ENCODE peak calls at places on chromosomes 4 and X, in five cellular contexts. H, G, Q, J and W are unnamed samples.

GRCh38 chr4:129232627-129233337 is 136.8 kb downstream of the C4orf33 start:
- DNase-seq in H (peak; percentile 15), G (no peak), Q (no peak), J (no peak), W (no peak)

GRCh38 chr4:141410839-141411238 is 190.1 kb downstream of the ZNF330 start:
- DNase-seq in H (no peak), G (no peak), Q (no peak), J (no peak), W (peak; percentile 38)

GRCh38 chr4:165364452-165365080 is 14.2 kb upstream of the CPE start:
- DNase-seq in H (no peak), G (no peak), Q (no peak), J (no peak), W (no peak)

GRCh38 chrX:40098264-40099045 is 697 bp upstream of the BCOR start:
- DNase-seq in H (peak; percentile 65), G (peak; percentile 72), Q (peak; percentile 56), J (no peak), W (no peak)

GRCh38 chr4:6257243-6258025 is 12.2 kb upstream of the WFS1 start:
- DNase-seq in H (no peak), G (peak; percentile 40), Q (no peak), J (no peak), W (no peak)

GRCh38 chrX:38375888-38376287 is 23.5 kb downstream of the OTC start:
- DNase-seq in H (peak; percentile 16), G (peak; percentile 60), Q (peak; percentile 17), J (no peak), W (no peak)

GRCh38 chrX:23292979-23293651 is 41.5 kb upstream of the PTCHD1 start:
- DNase-seq in H (peak; percentile 26), G (peak; percentile 3), Q (no peak), J (no peak), W (no peak)

GRCh38 chrX:24999501-24999900 is 16.3 kb downstream of the ARX start:
- DNase-seq in H (no peak), G (no peak), Q (no peak), J (no peak), W (no peak)

GRCh38 chr4:173167793-173168395 is 717 bp upstream of the GALNT7 start:
- DNase-seq in H (peak; percentile 42), G (peak; percentile 73), Q (peak; percentile 34), J (no peak), W (no peak)

GRCh38 chrX:78712381-78712780 is 35.1 kb upstream of the LPAR4 start:
- DNase-seq in H (no peak), G (no peak), Q (no peak), J (no peak), W (no peak)

GRCh38 chr4:158821228-158822009 is 52.6 kb downstream of the FNIP2 start:
- DNase-seq in H (no peak), G (no peak), Q (no peak), J (no peak), W (no peak)

GRCh38 chr4:99471896-99472295 is 36.8 kb upstream of the ADH7 start:
- DNase-seq in H (no peak), G (no peak), Q (no peak), J (no peak), W (no peak)

GRCh38 chrX:23844502-23845138 is 61.6 kb downstream of the SAT1 start:
- DNase-seq in H (peak; percentile 10), G (no peak), Q (no peak), J (no peak), W (no peak)

DNA sequence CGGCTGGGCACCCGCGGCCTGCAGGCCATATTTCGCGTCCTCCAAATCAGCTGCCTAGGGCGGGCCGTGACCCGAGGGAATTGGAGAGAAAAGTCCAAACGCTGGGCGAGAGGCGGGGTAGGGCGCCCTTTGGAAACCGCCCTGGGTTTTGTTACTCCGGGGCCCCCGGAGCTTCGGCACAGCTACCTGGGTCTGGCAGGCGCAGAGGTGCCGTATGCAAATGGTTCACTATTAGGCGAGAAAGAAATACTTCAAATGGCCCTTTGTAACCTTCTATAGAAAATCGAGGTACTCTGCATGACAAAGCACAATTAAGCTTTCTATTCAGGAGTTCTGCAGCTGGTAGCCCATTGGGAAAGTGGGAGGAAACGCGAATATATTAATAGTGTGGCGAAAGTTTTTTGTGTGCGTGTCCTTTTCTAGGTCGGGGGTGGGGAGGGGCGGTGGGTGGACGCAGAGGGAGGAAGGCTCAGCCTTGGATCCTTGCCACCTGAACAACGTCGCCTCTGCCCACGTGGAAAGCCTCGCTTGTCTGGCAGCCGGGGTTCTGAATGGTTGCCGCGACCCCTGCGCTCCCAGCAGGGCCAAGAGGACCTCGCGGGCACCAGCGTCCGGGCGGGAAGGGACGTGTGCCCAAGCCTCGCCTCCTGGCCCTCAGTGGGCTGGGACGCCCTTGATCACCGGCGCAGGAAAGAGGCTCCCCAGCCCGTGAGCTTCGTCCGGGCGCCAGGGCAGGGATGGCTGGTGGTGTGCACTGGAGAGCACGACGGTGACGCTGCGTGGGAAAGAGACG is 9.5 kb downstream of the GSX2 start:
- DNase-seq in H (no peak), G (peak; percentile 86), Q (no peak), J (no peak), W (no peak)
- H3K4me3 ChIP-seq in H (no peak overlapping the region), G (peak overlapping the region; percentile 51), Q (peak overlapping the region; percentile 30), J (no peak overlapping the region), W (no peak overlapping the region)

GRCh38 chr4:108607426-108607825 is 12.9 kb upstream of the RPL34 start:
- DNase-seq in H (no peak), G (no peak), Q (no peak), J (no peak), W (no peak)

DNA sequence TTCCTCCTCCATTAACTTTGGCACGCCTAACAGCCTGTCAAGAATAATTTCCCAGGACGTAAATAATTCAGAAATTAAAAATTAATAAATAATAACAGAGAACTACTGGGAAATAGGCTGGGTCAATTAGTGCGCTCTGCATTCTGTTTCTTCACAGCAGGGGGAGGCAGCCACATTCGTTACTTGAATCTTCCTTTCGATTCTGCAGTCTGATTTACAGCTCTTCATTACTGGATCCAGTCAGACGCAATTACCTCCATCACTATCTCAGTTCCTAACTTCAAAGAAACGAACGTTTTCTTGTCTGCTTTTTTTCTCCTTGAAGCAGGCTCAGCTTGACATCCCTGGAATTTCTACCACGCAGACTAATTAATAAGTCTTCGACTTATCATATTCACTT is 9.0 kb upstream of the RPL34 start:
- DNase-seq in H (no peak), G (no peak), Q (peak; percentile 20), J (no peak), W (no peak)
- TF ChIP-seq CTCF in H (peak; percentile 29), G (no peak), Q (peak; percentile 39), J (peak; percentile 10), W (peak; percentile 15)

DNA sequence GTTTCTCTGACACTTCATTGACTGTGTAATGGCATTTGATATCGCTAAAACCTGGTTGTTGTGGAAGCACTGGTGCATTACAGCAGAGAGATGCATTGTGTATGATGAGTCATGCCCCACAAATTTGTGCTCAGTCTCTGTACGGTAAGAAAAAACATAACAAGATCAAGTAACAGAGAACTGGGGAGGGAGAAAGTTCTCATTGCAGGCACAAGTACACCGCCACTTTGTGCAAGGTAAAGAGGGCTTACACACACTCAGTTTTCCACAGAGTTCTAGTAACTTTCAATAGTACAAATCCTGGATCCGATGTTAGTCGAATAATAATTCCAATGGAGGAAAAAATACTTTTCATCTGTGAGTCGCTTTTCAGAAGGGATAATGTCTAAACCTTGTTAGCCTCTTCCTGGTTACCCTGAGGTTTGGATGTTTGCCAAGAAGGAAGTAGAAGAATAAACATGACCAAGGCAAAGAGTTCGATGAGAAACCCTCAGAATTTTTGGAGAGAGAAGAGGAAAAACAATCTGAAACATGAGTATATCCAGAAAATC is 512.5 kb upstream of the SLIT2 start:
- DNase-seq in H (no peak), G (no peak), Q (peak; percentile 11), J (peak; percentile 89), W (peak; percentile 52)
- H3K4me3 ChIP-seq in H (no peak overlapping the region), G (no peak overlapping the region), Q (no peak overlapping the region), J (no peak overlapping the region), W (no peak overlapping the region)

GRCh38 chr4:3663791-3664190 is 102.4 kb upstream of the ADRA2C start:
- DNase-seq in H (no peak), G (no peak), Q (no peak), J (no peak), W (no peak)

GRCh38 chr4:3667258-3667657 is 98.9 kb upstream of the ADRA2C start:
- DNase-seq in H (no peak), G (no peak), Q (no peak), J (no peak), W (no peak)

GRCh38 chr4:3668825-3669552 is 97.2 kb upstream of the ADRA2C start:
- DNase-seq in H (no peak), G (peak; percentile 47), Q (no peak), J (no peak), W (no peak)

GRCh38 chr4:3665360-3665891 is 100.8 kb upstream of the ADRA2C start:
- DNase-seq in H (no peak), G (no peak), Q (no peak), J (no peak), W (no peak)

GRCh38 chr4:3666263-3666662 is 99.9 kb upstream of the ADRA2C start:
- DNase-seq in H (no peak), G (no peak), Q (no peak), J (no peak), W (no peak)
- TF ChIP-seq CTCF in H (no peak), G (no peak), Q (no peak), J (no peak), W (no peak)

GRCh38 chr4:121978169-121978516 is 26.3 kb upstream of the TRPC3 start:
- DNase-seq in H (no peak), G (no peak), Q (no peak), J (no peak), W (no peak)
- H3K4me3 ChIP-seq in H (no peak overlapping the region), G (no peak overlapping the region), Q (no peak overlapping the region), J (no peak overlapping the region), W (no peak overlapping the region)

GRCh38 chr4:102623622-102624021 is 122.5 kb downstream of the NFKB1 start:
- DNase-seq in H (peak; percentile 60), G (peak; percentile 57), Q (peak; percentile 25), J (peak; percentile 56), W (no peak)

GRCh38 chr4:102616661-102617060 is 115.5 kb downstream of the NFKB1 start:
- DNase-seq in H (peak; percentile 58), G (peak; percentile 77), Q (no peak), J (no peak), W (no peak)

GRCh38 chr4:102625232-102625930 is 124.2 kb downstream of the NFKB1 start:
- DNase-seq in H (peak; percentile 26), G (peak; percentile 52), Q (peak; percentile 34), J (no peak), W (no peak)

DNA sequence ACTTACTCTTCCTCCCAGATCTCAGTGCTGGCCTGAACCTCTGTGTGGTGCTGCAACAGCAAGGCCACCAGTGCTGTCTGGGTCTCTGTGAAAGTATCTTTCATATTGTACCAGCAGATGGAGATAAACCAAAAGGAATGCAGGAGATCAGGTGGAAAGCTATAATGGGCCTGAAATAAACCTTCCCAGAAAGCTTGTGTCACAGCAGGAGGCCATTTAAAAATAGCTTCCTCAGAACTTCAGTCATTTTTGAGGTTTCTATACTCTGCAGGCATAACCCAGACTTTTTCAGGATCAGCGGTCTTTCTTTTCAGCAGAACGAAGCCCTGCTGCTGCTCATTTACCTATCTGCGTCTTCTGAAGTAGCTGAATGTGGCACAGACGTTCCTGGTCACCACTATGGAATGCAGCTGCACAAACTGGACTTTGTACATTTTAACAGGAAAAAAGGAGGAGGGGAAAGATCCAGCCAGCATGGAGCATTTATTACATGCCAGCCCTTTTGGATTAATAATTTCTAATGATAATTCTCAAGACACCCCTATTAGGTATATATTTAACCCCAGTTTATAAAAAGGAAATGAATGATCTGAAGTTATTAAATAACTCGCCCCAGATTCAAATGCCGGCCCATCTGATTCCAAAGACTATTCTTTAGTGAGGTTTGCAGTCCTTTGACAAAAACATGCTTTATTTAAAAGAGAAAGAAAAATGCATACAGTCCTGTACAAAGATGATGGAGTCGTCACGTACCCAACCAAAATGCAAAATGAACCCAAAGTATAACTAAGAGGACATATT is 119.7 kb downstream of the NFKB1 start:
- DNase-seq in H (peak; percentile 26), G (peak; percentile 59), Q (peak; percentile 62), J (peak; percentile 72), W (peak; percentile 66)
- TF ChIP-seq CTCF in H (peak; percentile 55), G (peak; percentile 34), Q (peak; percentile 88), J (peak; percentile 55), W (peak; percentile 52)